ENCODE peak calls at places on chromosomes 2 and 18, in eight cellular contexts. One of them, this sample, is unnamed.

GRCh38 chr2:120673571-120674061 is 62.1 kb upstream of the GLI2 start:
- DNase-seq in left ventricle myocardium inferior: no peak
- DNase-seq in heart left ventricle: no peak
- DNase-seq in suprapubic skin: peak; percentile 38
- DNase-seq in body of pancreas: no peak
- DNase-seq in prostate gland: no peak
- DNase-seq in CD4-positive, alpha-beta memory T cell: no peak
- DNase-seq in SJSA1: no peak
- DNase-seq in this sample: no peak

GRCh38 chr2:187453078-187453641 is 5.1 kb upstream of the CALCRL start:
- DNase-seq in suprapubic skin: no peak
- DNase-seq in body of pancreas: no peak
- DNase-seq in CD4-positive, alpha-beta memory T cell: no peak
- DNase-seq in prostate gland: no peak
- DNase-seq in left ventricle myocardium inferior: no peak
- DNase-seq in heart left ventricle: no peak
- DNase-seq in SJSA1: no peak
- DNase-seq in this sample: no peak

GRCh38 chr2:38268691-38269309 is 108.3 kb downstream of the ATL2 start:
- DNase-seq in left ventricle myocardium inferior: no peak
- DNase-seq in body of pancreas: no peak
- DNase-seq in SJSA1: no peak
- DNase-seq in heart left ventricle: no peak
- DNase-seq in CD4-positive, alpha-beta memory T cell: no peak
- DNase-seq in suprapubic skin: no peak
- DNase-seq in prostate gland: no peak
- DNase-seq in this sample: no peak

GRCh38 chr2:69491864-69492263 is 54.6 kb upstream of the NFU1 start:
- DNase-seq in left ventricle myocardium inferior: no peak
- DNase-seq in SJSA1: no peak
- DNase-seq in CD4-positive, alpha-beta memory T cell: no peak
- DNase-seq in suprapubic skin: no peak
- DNase-seq in body of pancreas: no peak
- DNase-seq in heart left ventricle: no peak
- DNase-seq in prostate gland: no peak
- DNase-seq in this sample: no peak

GRCh38 chr2:48258750-48259149 is 271.2 kb upstream of the STON1 start:
- DNase-seq in CD4-positive, alpha-beta memory T cell: no peak
- DNase-seq in heart left ventricle: no peak
- DNase-seq in suprapubic skin: no peak
- DNase-seq in left ventricle myocardium inferior: no peak
- DNase-seq in body of pancreas: no peak
- DNase-seq in prostate gland: no peak
- DNase-seq in SJSA1: no peak
- DNase-seq in this sample: no peak

GRCh38 chr2:71933467-71934319 is 214.0 kb downstream of the CYP26B1 start:
- DNase-seq in SJSA1: no peak
- DNase-seq in body of pancreas: no peak
- DNase-seq in prostate gland: no peak
- DNase-seq in heart left ventricle: peak; percentile 3
- DNase-seq in CD4-positive, alpha-beta memory T cell: no peak
- DNase-seq in suprapubic skin: peak; percentile 61
- DNase-seq in left ventricle myocardium inferior: no peak
- DNase-seq in this sample: no peak

GRCh38 chr2:43040084-43040854 is 186.1 kb downstream of the ZFP36L2 start:
- DNase-seq in CD4-positive, alpha-beta memory T cell: no peak
- DNase-seq in body of pancreas: no peak
- DNase-seq in heart left ventricle: no peak
- DNase-seq in suprapubic skin: no peak
- DNase-seq in prostate gland: no peak
- DNase-seq in SJSA1: no peak
- DNase-seq in left ventricle myocardium inferior: no peak
- DNase-seq in this sample: no peak

GRCh38 chr2:233353101-233353768 is 1.1 kb upstream of the DGKD start:
- DNase-seq in suprapubic skin: no peak
- DNase-seq in prostate gland: no peak
- DNase-seq in SJSA1: no peak
- DNase-seq in body of pancreas: no peak
- DNase-seq in CD4-positive, alpha-beta memory T cell: no peak
- DNase-seq in left ventricle myocardium inferior: peak; percentile 25
- DNase-seq in heart left ventricle: no peak
- DNase-seq in this sample: no peak

GRCh38 chr2:138324068-138324771 is 177.3 kb upstream of the SPOPL start:
- DNase-seq in suprapubic skin: no peak
- DNase-seq in prostate gland: no peak
- DNase-seq in heart left ventricle: no peak
- DNase-seq in SJSA1: no peak
- DNase-seq in body of pancreas: no peak
- DNase-seq in left ventricle myocardium inferior: no peak
- DNase-seq in CD4-positive, alpha-beta memory T cell: no peak
- DNase-seq in this sample: peak; percentile 2

GRCh38 chr2:172021074-172021931 is 21.6 kb downstream of the METAP1D start:
- DNase-seq in CD4-positive, alpha-beta memory T cell: no peak
- DNase-seq in heart left ventricle: no peak
- DNase-seq in left ventricle myocardium inferior: no peak
- DNase-seq in SJSA1: no peak
- DNase-seq in body of pancreas: no peak
- DNase-seq in suprapubic skin: no peak
- DNase-seq in prostate gland: no peak
- DNase-seq in this sample: no peak

GRCh38 chr2:177489719-177490301 is 97.2 kb downstream of the AGPS start:
- DNase-seq in SJSA1: no peak
- DNase-seq in suprapubic skin: no peak
- DNase-seq in prostate gland: no peak
- DNase-seq in left ventricle myocardium inferior: no peak
- DNase-seq in heart left ventricle: no peak
- DNase-seq in CD4-positive, alpha-beta memory T cell: no peak
- DNase-seq in body of pancreas: no peak
- DNase-seq in this sample: peak; percentile 31

GRCh38 chr2:102187191-102188150 is 648 bp downstream of the IL1RL2 start:
- DNase-seq in body of pancreas: no peak
- DNase-seq in prostate gland: no peak
- DNase-seq in CD4-positive, alpha-beta memory T cell: peak; percentile 40
- DNase-seq in left ventricle myocardium inferior: peak; percentile 57
- DNase-seq in SJSA1: no peak
- DNase-seq in heart left ventricle: peak; percentile 62
- DNase-seq in suprapubic skin: peak; percentile 73
- DNase-seq in this sample: no peak

GRCh38 chr18:23504720-23505119 is 1.4 kb downstream of the RMC1 start:
- DNase-seq in prostate gland: no peak
- DNase-seq in body of pancreas: no peak
- DNase-seq in SJSA1: no peak
- DNase-seq in heart left ventricle: no peak
- DNase-seq in suprapubic skin: no peak
- DNase-seq in CD4-positive, alpha-beta memory T cell: peak; percentile 37
- DNase-seq in left ventricle myocardium inferior: no peak
- DNase-seq in this sample: peak; percentile 22

GRCh38 chr2:230908595-230909191 is 16.3 kb downstream of the GPR55 start:
- DNase-seq in left ventricle myocardium inferior: no peak
- DNase-seq in suprapubic skin: peak; percentile 37
- DNase-seq in heart left ventricle: no peak
- DNase-seq in CD4-positive, alpha-beta memory T cell: no peak
- DNase-seq in prostate gland: no peak
- DNase-seq in SJSA1: peak; percentile 95
- DNase-seq in body of pancreas: peak; percentile 1
- DNase-seq in this sample: no peak

GRCh38 chr2:216539791-216540241 is 41.2 kb downstream of the RPL37A start:
- DNase-seq in prostate gland: peak; percentile 63
- DNase-seq in body of pancreas: peak; percentile 86
- DNase-seq in suprapubic skin: peak; percentile 77
- DNase-seq in CD4-positive, alpha-beta memory T cell: no peak
- DNase-seq in left ventricle myocardium inferior: peak; percentile 74
- DNase-seq in SJSA1: no peak
- DNase-seq in heart left ventricle: peak; percentile 68
- DNase-seq in this sample: no peak

GRCh38 chr18:36633961-36634412 is 194.8 kb downstream of the TPGS2 start:
- DNase-seq in suprapubic skin: no peak
- DNase-seq in left ventricle myocardium inferior: no peak
- DNase-seq in CD4-positive, alpha-beta memory T cell: no peak
- DNase-seq in body of pancreas: no peak
- DNase-seq in SJSA1: no peak
- DNase-seq in heart left ventricle: no peak
- DNase-seq in prostate gland: no peak
- DNase-seq in this sample: no peak
- H3K4me1 ChIP-seq in suprapubic skin: peaks cover 37% of the 10 kb centered on the region
- H3K4me1 ChIP-seq in left ventricle myocardium inferior: peaks cover 71% of the 10 kb centered on the region
- H3K4me1 ChIP-seq in CD4-positive, alpha-beta memory T cell: no peaks in the 10 kb centered on the region
- H3K4me1 ChIP-seq in body of pancreas: no peaks in the 10 kb centered on the region
- H3K4me1 ChIP-seq in SJSA1: no peaks in the 10 kb centered on the region
- H3K4me1 ChIP-seq in heart left ventricle: no peaks in the 10 kb centered on the region
- H3K4me1 ChIP-seq in prostate gland: no peaks in the 10 kb centered on the region
- H3K4me1 ChIP-seq in this sample: no peaks in the 10 kb centered on the region

DNA sequence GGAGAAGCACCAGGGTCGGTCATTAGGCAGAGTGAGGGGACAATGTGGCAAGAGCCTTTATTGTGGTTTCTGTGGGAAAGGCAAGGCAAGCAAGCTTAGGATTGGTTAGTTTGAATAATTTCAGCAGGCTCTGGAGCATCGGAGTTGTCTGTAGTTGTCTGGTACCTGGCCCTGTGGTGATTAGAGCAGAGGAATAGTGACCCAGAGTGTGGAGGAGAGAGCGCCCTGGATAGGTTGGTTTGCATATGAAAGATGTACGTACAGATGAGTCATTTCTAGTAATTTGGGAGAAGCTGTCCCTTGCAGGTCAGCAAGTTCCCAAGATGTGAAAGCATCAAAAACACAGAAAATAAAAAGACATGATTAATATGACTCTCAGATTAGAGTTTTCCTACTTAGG is 383.1 kb upstream of the MEX3C start:
- DNase-seq in suprapubic skin: no peak
- DNase-seq in prostate gland: no peak
- DNase-seq in SJSA1: no peak
- DNase-seq in left ventricle myocardium inferior: no peak
- DNase-seq in CD4-positive, alpha-beta memory T cell: no peak
- DNase-seq in heart left ventricle: no peak
- DNase-seq in body of pancreas: no peak
- DNase-seq in this sample: no peak
- H3K4me3 ChIP-seq in suprapubic skin: no peak overlapping the region
- H3K4me3 ChIP-seq in prostate gland: no peak overlapping the region
- H3K4me3 ChIP-seq in SJSA1: no peak overlapping the region
- H3K4me3 ChIP-seq in left ventricle myocardium inferior: no peak overlapping the region
- H3K4me3 ChIP-seq in CD4-positive, alpha-beta memory T cell: no peak overlapping the region
- H3K4me3 ChIP-seq in heart left ventricle: no peak overlapping the region
- H3K4me3 ChIP-seq in body of pancreas: no peak overlapping the region
- H3K4me3 ChIP-seq in this sample: no peak overlapping the region

GRCh38 chr2:26043109-26043508 is 9.2 kb downstream of the RAB10 start:
- DNase-seq in CD4-positive, alpha-beta memory T cell: no peak
- DNase-seq in left ventricle myocardium inferior: no peak
- DNase-seq in prostate gland: no peak
- DNase-seq in SJSA1: no peak
- DNase-seq in body of pancreas: no peak
- DNase-seq in heart left ventricle: no peak
- DNase-seq in suprapubic skin: no peak
- DNase-seq in this sample: no peak
- H3K4me1 ChIP-seq in CD4-positive, alpha-beta memory T cell: peaks cover 63% of the 10 kb centered on the region
- H3K4me1 ChIP-seq in left ventricle myocardium inferior: peaks cover 60% of the 10 kb centered on the region
- H3K4me1 ChIP-seq in prostate gland: no peaks in the 10 kb centered on the region
- H3K4me1 ChIP-seq in SJSA1: no peaks in the 10 kb centered on the region
- H3K4me1 ChIP-seq in body of pancreas: peaks cover 34% of the 10 kb centered on the region
- H3K4me1 ChIP-seq in heart left ventricle: peaks cover 12% of the 10 kb centered on the region
- H3K4me1 ChIP-seq in suprapubic skin: peaks cover 38% of the 10 kb centered on the region
- H3K4me1 ChIP-seq in this sample: peaks cover 16% of the 10 kb centered on the region

DNA sequence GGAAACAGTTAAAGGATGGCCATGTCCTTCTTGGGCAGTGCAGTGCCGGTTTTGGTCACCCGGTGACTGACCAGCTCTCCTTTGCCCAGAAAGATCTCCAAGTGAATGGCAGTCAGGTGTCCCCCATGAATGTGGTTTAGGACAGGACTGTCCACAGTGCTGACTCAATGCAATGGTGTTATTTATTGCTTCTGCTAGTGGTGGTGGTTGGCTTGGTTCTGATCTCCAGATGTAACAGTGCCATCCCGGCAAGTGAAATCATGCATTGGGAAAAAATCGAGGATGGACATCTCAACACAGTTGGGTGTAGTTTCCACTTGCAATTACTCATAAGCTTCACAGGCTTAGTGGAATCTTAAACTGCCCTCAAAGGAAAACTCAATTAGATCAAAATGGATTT is 81.9 kb downstream of the TGOLN2 start:
- DNase-seq in CD4-positive, alpha-beta memory T cell: no peak
- DNase-seq in heart left ventricle: no peak
- DNase-seq in prostate gland: no peak
- DNase-seq in body of pancreas: no peak
- DNase-seq in suprapubic skin: no peak
- DNase-seq in SJSA1: no peak
- DNase-seq in left ventricle myocardium inferior: no peak
- DNase-seq in this sample: no peak
- H3K4me3 ChIP-seq in CD4-positive, alpha-beta memory T cell: no peak overlapping the region
- H3K4me3 ChIP-seq in heart left ventricle: no peak overlapping the region
- H3K4me3 ChIP-seq in prostate gland: no peak overlapping the region
- H3K4me3 ChIP-seq in body of pancreas: no peak overlapping the region
- H3K4me3 ChIP-seq in suprapubic skin: no peak overlapping the region
- H3K4me3 ChIP-seq in SJSA1: no peak overlapping the region
- H3K4me3 ChIP-seq in left ventricle myocardium inferior: no peak overlapping the region
- H3K4me3 ChIP-seq in this sample: no peak overlapping the region

GRCh38 chr2:96866586-96866985 is 3.3 kb downstream of the SEMA4C start:
- DNase-seq in prostate gland: no peak
- DNase-seq in SJSA1: peak; percentile 41
- DNase-seq in CD4-positive, alpha-beta memory T cell: no peak
- DNase-seq in suprapubic skin: peak; percentile 65
- DNase-seq in heart left ventricle: no peak
- DNase-seq in left ventricle myocardium inferior: no peak
- DNase-seq in body of pancreas: no peak
- DNase-seq in this sample: no peak

GRCh38 chr2:96869281-96869823 is 528 bp downstream of the SEMA4C start:
- DNase-seq in body of pancreas: peak; percentile 71
- DNase-seq in prostate gland: peak; percentile 77
- DNase-seq in CD4-positive, alpha-beta memory T cell: no peak
- DNase-seq in suprapubic skin: peak; percentile 91
- DNase-seq in heart left ventricle: peak; percentile 91
- DNase-seq in left ventricle myocardium inferior: peak; percentile 87
- DNase-seq in SJSA1: peak; percentile 65
- DNase-seq in this sample: no peak

GRCh38 chr2:96868555-96869280 is 1.2 kb downstream of the SEMA4C start:
- DNase-seq in prostate gland: peak; percentile 86
- DNase-seq in CD4-positive, alpha-beta memory T cell: peak; percentile 50
- DNase-seq in suprapubic skin: peak; percentile 96
- DNase-seq in body of pancreas: peak; percentile 70
- DNase-seq in heart left ventricle: peak; percentile 93
- DNase-seq in SJSA1: peak; percentile 94
- DNase-seq in left ventricle myocardium inferior: peak; percentile 89
- DNase-seq in this sample: no peak

GRCh38 chr2:96866986-96867755 is 2.7 kb downstream of the SEMA4C start:
- DNase-seq in prostate gland: no peak
- DNase-seq in SJSA1: no peak
- DNase-seq in left ventricle myocardium inferior: no peak
- DNase-seq in CD4-positive, alpha-beta memory T cell: no peak
- DNase-seq in suprapubic skin: peak; percentile 61
- DNase-seq in body of pancreas: no peak
- DNase-seq in heart left ventricle: no peak
- DNase-seq in this sample: no peak

GRCh38 chr2:96867756-96868554 is 1.9 kb downstream of the SEMA4C start:
- DNase-seq in prostate gland: no peak
- DNase-seq in body of pancreas: no peak
- DNase-seq in suprapubic skin: peak; percentile 63
- DNase-seq in heart left ventricle: no peak
- DNase-seq in CD4-positive, alpha-beta memory T cell: no peak
- DNase-seq in left ventricle myocardium inferior: no peak
- DNase-seq in SJSA1: peak; percentile 43
- DNase-seq in this sample: no peak
- H3K4me1 ChIP-seq in prostate gland: peaks cover 11% of the 10 kb centered on the region
- H3K4me1 ChIP-seq in body of pancreas: peaks cover 40% of the 10 kb centered on the region
- H3K4me1 ChIP-seq in suprapubic skin: peaks cover 46% of the 10 kb centered on the region
- H3K4me1 ChIP-seq in heart left ventricle: peaks cover 21% of the 10 kb centered on the region
- H3K4me1 ChIP-seq in CD4-positive, alpha-beta memory T cell: peaks cover 33% of the 10 kb centered on the region
- H3K4me1 ChIP-seq in left ventricle myocardium inferior: peaks cover 94% of the 10 kb centered on the region
- H3K4me1 ChIP-seq in SJSA1: peaks cover 31% of the 10 kb centered on the region
- H3K4me1 ChIP-seq in this sample: peaks cover 13% of the 10 kb centered on the region

GRCh38 chr2:118593257-118593656 is 254.2 kb downstream of the EN1 start:
- DNase-seq in suprapubic skin: no peak
- DNase-seq in SJSA1: no peak
- DNase-seq in heart left ventricle: no peak
- DNase-seq in body of pancreas: no peak
- DNase-seq in CD4-positive, alpha-beta memory T cell: no peak
- DNase-seq in prostate gland: no peak
- DNase-seq in left ventricle myocardium inferior: no peak
- DNase-seq in this sample: no peak
- H3K4me3 ChIP-seq in suprapubic skin: no peak overlapping the region
- H3K4me3 ChIP-seq in SJSA1: no peak overlapping the region
- H3K4me3 ChIP-seq in heart left ventricle: no peak overlapping the region
- H3K4me3 ChIP-seq in body of pancreas: no peak overlapping the region
- H3K4me3 ChIP-seq in CD4-positive, alpha-beta memory T cell: no peak overlapping the region
- H3K4me3 ChIP-seq in prostate gland: no peak overlapping the region
- H3K4me3 ChIP-seq in left ventricle myocardium inferior: no peak overlapping the region
- H3K4me3 ChIP-seq in this sample: no peak overlapping the region

This sample was measured in OCI-LY7.